ENCODE peak calls at places on chromosomes 1 and 21, in six cellular contexts. P is aorta, U is stomach, W is body of pancreas, Z is AG04450, H is heart left ventricle. B is an unnamed sample.

GRCh38 chr1:226083303-226084101 is 21.0 kb downstream of the H3-3A start:
- DNase-seq in P (peak), U (peak), W (peak), Z (no peak), H (peak), B (peak)

GRCh38 chr1:213389061-213389581 is 338.1 kb downstream of the RPS6KC1 start:
- DNase-seq in P (no peak), U (no peak), W (no peak), Z (no peak), H (no peak), B (no peak)

GRCh38 chr1:112296908-112297307 is 99.1 kb upstream of the CTTNBP2NL start:
- DNase-seq in P (no peak), U (no peak), W (no peak), Z (peak), H (no peak), B (no peak)

GRCh38 chr1:75136921-75137641 is 2.9 kb downstream of the LHX8 start:
- DNase-seq in P (no peak), U (no peak), W (no peak), Z (no peak), H (no peak), B (peak)

GRCh38 chr1:212219679-212220463 is 65.3 kb upstream of the PPP2R5A start:
- DNase-seq in P (no peak), U (no peak), W (no peak), Z (no peak), H (no peak), B (peak)

GRCh38 chr1:151526735-151527520 is 13.2 kb upstream of the TUFT1 start:
- DNase-seq in P (peak), U (no peak), W (no peak), Z (no peak), H (no peak), B (no peak)

GRCh38 chr1:236619398-236619797 is 15.1 kb upstream of the HEATR1 start:
- DNase-seq in P (no peak), U (no peak), W (no peak), Z (no peak), H (no peak), B (no peak)

GRCh38 chr1:213905315-213905714 is 82.5 kb upstream of the PROX1 start:
- DNase-seq in P (no peak), U (peak), W (peak), Z (no peak), H (peak), B (no peak)

GRCh38 chr1:183163311-183163710 is 22.8 kb upstream of the LAMC2 start:
- DNase-seq in P (no peak), U (no peak), W (no peak), Z (peak), H (no peak), B (no peak)

GRCh38 chr1:24904731-24905354 is 25.2 kb downstream of the RUNX3 start:
- DNase-seq in P (peak), U (peak), W (no peak), Z (no peak), H (no peak), B (no peak)

GRCh38 chr1:53631622-53632310 is 107.2 kb downstream of the GLIS1 start:
- DNase-seq in P (no peak), U (peak), W (no peak), Z (no peak), H (no peak), B (no peak)

GRCh38 chr1:64917328-64917861 is 49.0 kb downstream of the JAK1 start:
- DNase-seq in P (no peak), U (peak), W (peak), Z (peak), H (peak), B (peak)

GRCh38 chr1:20726107-20726911 is 6.2 kb downstream of the SH2D5 start:
- DNase-seq in P (peak), U (peak), W (no peak), Z (no peak), H (no peak), B (no peak)

GRCh38 chr1:2777428-2778219 is 23.9 kb downstream of the TTC34 start:
- DNase-seq in P (peak), U (no peak), W (no peak), Z (no peak), H (no peak), B (no peak)

GRCh38 chr1:85444381-85444780 is 20.6 kb downstream of the DDAH1 start:
- DNase-seq in P (no peak), U (no peak), W (no peak), Z (no peak), H (no peak), B (no peak)

GRCh38 chr1:164559342-164560070 is 522 bp downstream of the PBX1 start:
- DNase-seq in P (peak), U (no peak), W (peak), Z (no peak), H (peak), B (peak)

GRCh38 chr1:204448321-204448964 is 36.8 kb upstream of the PPP1R15B start:
- DNase-seq in P (peak), U (peak), W (no peak), Z (no peak), H (no peak), B (peak)

GRCh38 chr1:61842863-61843514 is 100.7 kb downstream of the PATJ start:
- DNase-seq in P (no peak), U (no peak), W (peak), Z (no peak), H (no peak), B (no peak)

GRCh38 chr1:90710579-90711536 is 6.2 kb downstream of the BARHL2 start:
- DNase-seq in P (no peak), U (no peak), W (no peak), Z (no peak), H (no peak), B (no peak)

GRCh38 chr1:24284156-24284471 is 35.0 kb upstream of the GRHL3 start:
- DNase-seq in P (no peak), U (no peak), W (no peak), Z (no peak), H (no peak), B (no peak)

GRCh38 chr1:23344111-23344986 is at the start of gene HNRNPR:
- DNase-seq in P (peak), U (peak), W (peak), Z (peak), H (peak), B (peak)

GRCh38 chr1:225360119-225360518 is 67.7 kb downstream of the LBR start:
- DNase-seq in P (no peak), U (no peak), W (no peak), Z (no peak), H (no peak), B (no peak)

GRCh38 chr21:32958288-32958992 is 67.3 kb upstream of the OLIG2 start:
- DNase-seq in P (no peak), U (no peak), W (no peak), Z (no peak), H (no peak), B (no peak)

GRCh38 chr1:76352741-76353435 is 278.3 kb downstream of the ST6GALNAC3 start:
- DNase-seq in P (no peak), U (no peak), W (no peak), Z (no peak), H (no peak), B (no peak)

GRCh38 chr1:34928865-34929496 is 469 bp downstream of the DLGAP3 start:
- DNase-seq in P (no peak), U (no peak), W (peak), Z (no peak), H (no peak), B (peak)

GRCh38 chr1:240338837-240339236 is 247.2 kb downstream of the FMN2 start:
- DNase-seq in P (no peak), U (no peak), W (no peak), Z (no peak), H (no peak), B (no peak)

GRCh38 chr1:91604632-91605031 is 104.0 kb downstream of the CDC7 start:
- DNase-seq in P (no peak), U (no peak), W (no peak), Z (peak), H (peak), B (peak)

GRCh38 chr1:234722904-234723588 is 113.1 kb upstream of the IRF2BP2 start:
- DNase-seq in P (peak), U (peak), W (peak), Z (peak), H (peak), B (peak)

GRCh38 chr21:45219517-45219916 is 68.2 kb downstream of the POFUT2 start:
- DNase-seq in P (no peak), U (no peak), W (no peak), Z (no peak), H (no peak), B (no peak)

GRCh38 chr21:38221594-38221993 is 35.2 kb upstream of the KCNJ15 start:
- DNase-seq in P (no peak), U (no peak), W (no peak), Z (no peak), H (no peak), B (no peak)

GRCh38 chr1:157429841-157430240 is 122.5 kb downstream of the FCRL5 start:
- DNase-seq in P (no peak), U (no peak), W (no peak), Z (no peak), H (no peak), B (peak)

GRCh38 chr1:18191037-18191867 is 83.7 kb downstream of the IGSF21 start:
- DNase-seq in P (no peak), U (no peak), W (no peak), Z (no peak), H (no peak), B (no peak)

GRCh38 chr1:119739150-119739549 is 27.4 kb downstream of the PHGDH start:
- DNase-seq in P (no peak), U (no peak), W (no peak), Z (no peak), H (no peak), B (no peak)

DNA sequence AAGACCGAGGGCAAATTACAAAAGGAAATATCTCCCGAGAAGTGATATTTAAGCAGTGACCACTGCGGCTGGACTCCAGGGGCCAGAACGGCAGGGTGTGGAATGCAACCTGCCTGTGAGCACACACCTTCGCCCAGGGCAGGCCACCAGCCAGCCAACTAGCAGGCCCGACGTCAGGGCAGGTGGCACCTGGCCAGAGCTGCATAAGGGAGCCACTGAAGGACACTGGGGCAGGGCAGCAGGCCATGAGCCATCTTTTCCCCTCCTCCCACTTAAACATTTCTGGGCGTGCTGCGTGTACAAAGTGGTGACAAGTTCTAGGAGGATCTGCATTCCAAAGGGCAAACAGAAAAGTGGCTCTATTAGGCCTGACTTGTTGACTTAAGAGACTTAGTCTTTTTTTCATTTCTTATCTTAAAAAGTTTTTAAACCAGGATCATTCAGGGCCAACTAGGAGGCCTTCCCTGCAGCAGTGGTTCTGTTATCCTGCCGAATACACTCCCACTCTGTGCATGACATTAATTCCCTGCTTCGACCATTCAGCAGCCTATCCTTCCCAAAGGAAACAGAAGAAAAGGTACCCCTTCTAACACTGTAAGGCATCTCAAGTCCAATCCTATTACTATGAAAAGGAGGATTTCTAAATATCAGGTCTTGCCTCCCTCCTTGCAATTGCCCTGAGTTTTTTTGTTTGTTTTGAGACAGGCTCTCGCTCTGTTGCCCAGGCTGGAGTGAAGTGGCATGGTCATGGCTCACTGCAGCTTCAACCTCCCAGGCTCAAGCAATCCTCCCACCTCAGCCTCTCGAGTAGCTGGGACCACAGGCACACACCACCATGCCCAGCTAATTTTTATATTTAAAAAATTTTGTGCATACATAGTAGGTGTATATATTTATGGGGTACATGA is 96.3 kb downstream of the BCAR3 start:
- DNase-seq in P (peak), U (peak), W (peak), Z (no peak), H (peak), B (peak)
- H3K27ac ChIP-seq in P (peak), U (peak), W (peak), Z (peak), H (peak), B (peak)

GRCh38 chr1:227946624-227947424 is 908 bp downstream of the WNT9A start:
- DNase-seq in P (peak), U (peak), W (peak), Z (no peak), H (peak), B (peak)

GRCh38 chr1:227947425-227947677 is 381 bp downstream of the WNT9A start:
- DNase-seq in P (no peak), U (no peak), W (no peak), Z (no peak), H (no peak), B (no peak)

GRCh38 chr1:227949341-227949921 is 1.7 kb upstream of the WNT9A start:
- DNase-seq in P (peak), U (peak), W (no peak), Z (no peak), H (no peak), B (no peak)

GRCh38 chr1:227948493-227949260 is 945 bp upstream of the WNT9A start:
- DNase-seq in P (peak), U (peak), W (no peak), Z (no peak), H (no peak), B (no peak)

GRCh38 chr1:227947678-227948492 is at the start of gene WNT9A:
- DNase-seq in P (peak), U (peak), W (peak), Z (no peak), H (no peak), B (peak)
- H3K27ac ChIP-seq in P (no peak), U (peak), W (peak), Z (no peak), H (peak), B (peak)

GRCh38 chr1:67791261-67791660 is 42.0 kb downstream of the GNG12 start:
- DNase-seq in P (no peak), U (no peak), W (no peak), Z (no peak), H (no peak), B (no peak)
- H3K27ac ChIP-seq in P (peak), U (no peak), W (no peak), Z (peak), H (no peak), B (no peak)

GRCh38 chr1:4060850-4061249 is 160.8 kb upstream of the C1orf174 start:
- DNase-seq in P (peak), U (no peak), W (no peak), Z (no peak), H (no peak), B (no peak)
- H3K27ac ChIP-seq in P (no peak), U (no peak), W (no peak), Z (no peak), H (no peak), B (no peak)

GRCh38 chr1:39391741-39392679 is 99.4 kb upstream of the BMP8A start:
- DNase-seq in P (no peak), U (no peak), W (peak), Z (no peak), H (peak), B (peak)
- H3K27ac ChIP-seq in P (peak), U (peak), W (peak), Z (peak), H (peak), B (peak)

DNA sequence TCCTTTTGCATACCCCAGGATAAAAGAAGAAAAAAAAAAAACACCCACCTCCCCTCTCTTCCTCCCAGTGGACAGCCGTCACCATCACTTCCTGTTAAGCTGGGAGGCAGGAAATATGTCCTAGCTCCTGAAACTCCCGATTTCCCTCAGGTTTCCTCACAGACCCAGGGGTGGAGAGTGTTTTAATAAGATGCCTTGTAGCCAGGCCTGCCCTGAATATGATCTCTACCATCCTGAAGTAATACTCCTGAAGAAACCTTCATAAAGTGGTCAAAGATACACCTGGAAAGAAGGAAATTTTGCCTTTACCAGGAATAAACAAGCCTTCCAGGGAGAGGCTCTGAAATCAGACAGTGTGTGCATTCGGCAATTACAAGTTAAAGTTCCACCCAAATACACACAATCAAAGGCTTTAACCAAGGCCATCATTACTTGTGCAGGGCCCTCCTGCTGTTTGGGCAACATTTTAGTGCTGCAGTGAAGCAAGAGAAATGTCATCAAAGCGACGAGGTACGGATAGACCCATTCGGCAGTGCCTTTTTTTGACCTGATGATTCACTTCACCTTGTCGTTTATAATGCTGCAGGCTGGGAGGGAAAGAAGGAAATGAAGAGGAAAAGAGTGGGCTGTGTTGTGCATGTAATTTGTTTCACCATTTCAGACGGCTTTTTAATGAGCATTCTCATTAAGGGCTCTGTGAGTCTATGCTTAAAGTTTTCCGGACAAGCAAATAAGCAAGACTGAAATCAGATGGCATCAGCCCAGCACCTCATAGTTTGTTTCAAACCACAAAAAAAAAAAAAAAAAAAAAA is 41.0 kb upstream of the RASAL2 start:
- DNase-seq in P (no peak), U (no peak), W (no peak), Z (no peak), H (no peak), B (peak)
- H3K27ac ChIP-seq in P (no peak), U (no peak), W (peak), Z (no peak), H (peak), B (peak)

GRCh38 chr21:41779659-41780058 is 12.8 kb upstream of the RIPK4 start:
- DNase-seq in P (peak), U (peak), W (no peak), Z (no peak), H (no peak), B (no peak)

GRCh38 chr21:41780337-41781046 is 13.6 kb upstream of the RIPK4 start:
- DNase-seq in P (peak), U (no peak), W (no peak), Z (no peak), H (no peak), B (no peak)

GRCh38 chr21:41783476-41784150 is 16.8 kb upstream of the RIPK4 start:
- DNase-seq in P (peak), U (peak), W (peak), Z (no peak), H (no peak), B (peak)

GRCh38 chr21:41778974-41779600 is 12.2 kb upstream of the RIPK4 start:
- DNase-seq in P (peak), U (peak), W (peak), Z (no peak), H (no peak), B (no peak)

GRCh38 chr21:41781047-41781405 is 14.2 kb upstream of the RIPK4 start:
- DNase-seq in P (no peak), U (no peak), W (no peak), Z (no peak), H (no peak), B (no peak)
- H3K27ac ChIP-seq in P (no peak), U (no peak), W (no peak), Z (no peak), H (no peak), B (no peak)

GRCh38 chr1:207049974-207050391 is 1.0 kb downstream of the YOD1 start:
- DNase-seq in P (no peak), U (peak), W (peak), Z (no peak), H (no peak), B (peak)

GRCh38 chr1:207051615-207051943 is 571 bp upstream of the YOD1 start:
- DNase-seq in P (no peak), U (no peak), W (no peak), Z (no peak), H (no peak), B (no peak)

GRCh38 chr1:207050428-207050767 is 610 bp downstream of the YOD1 start:
- DNase-seq in P (no peak), U (no peak), W (no peak), Z (no peak), H (no peak), B (no peak)

GRCh38 chr1:207049514-207049913 is 1.5 kb downstream of the YOD1 start:
- DNase-seq in P (no peak), U (no peak), W (no peak), Z (no peak), H (no peak), B (no peak)

DNA sequence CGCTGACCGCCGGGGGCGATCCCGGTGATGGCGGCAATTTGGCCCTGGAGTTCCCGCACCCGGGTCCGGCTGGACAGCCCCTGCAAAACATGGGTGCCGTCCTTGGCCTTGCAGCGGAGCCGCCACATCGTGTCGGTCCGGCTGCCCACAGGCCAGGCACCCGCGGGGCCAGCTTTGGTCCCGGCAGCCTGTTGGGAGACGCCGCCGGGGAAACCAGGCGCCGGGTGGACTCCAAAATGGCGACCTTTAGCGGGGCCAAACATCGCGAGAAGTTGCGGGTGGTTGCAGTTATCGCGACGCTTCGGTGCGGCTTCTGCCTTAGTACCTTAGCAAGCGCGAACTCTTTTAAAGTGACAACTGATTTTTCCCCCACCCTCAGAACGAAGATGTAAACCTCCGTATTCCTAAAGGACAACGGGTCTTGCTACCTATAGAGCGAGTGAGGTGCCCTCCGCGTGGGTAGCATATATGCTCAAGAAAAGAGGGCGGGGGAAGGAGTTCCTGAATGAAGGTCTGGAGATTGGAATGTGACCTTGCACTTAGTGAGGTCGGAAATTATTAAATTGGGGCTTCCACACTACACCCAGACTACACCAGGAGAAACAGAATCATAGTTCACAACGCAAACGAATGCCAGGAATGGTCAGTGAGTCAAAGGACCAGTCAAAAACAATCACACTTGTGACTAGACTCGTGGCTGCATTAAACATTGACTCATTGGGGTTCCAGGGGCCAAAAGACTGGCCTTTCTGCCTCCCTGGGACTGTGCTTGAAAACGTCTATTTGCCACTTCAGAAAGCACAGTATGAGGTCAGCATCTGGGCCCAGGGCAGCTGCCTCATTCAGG is at the start of gene YOD1:
- DNase-seq in P (peak), U (peak), W (peak), Z (peak), H (peak), B (peak)
- H3K27ac ChIP-seq in P (peak), U (peak), W (peak), Z (peak), H (peak), B (peak)